ENCODE peak calls at places on chromosomes 12 and 14, in nine cellular contexts. L is stimulated activated CD4-positive, alpha-beta T cell treated with anti-CD3 and anti-CD28 coated beads, Interleukin-4, amount 100 ng/mL, for 24 hours; U is dorsolateral prefrontal cortex; D is Daoy; I is esophagus muscularis mucosa; R is NCI-H187; B is HepG2; A is HS-5; Q is T-cell. V is an unnamed sample.

GRCh38 chr12:94561943-94562411 is 88.4 kb downstream of the TMCC3 start:
- DNase-seq in L (no peak), U (peak; percentile 92), D (peak; percentile 42), I (no peak), R (no peak), B (no peak), A (no peak), Q (no peak), V (no peak)

GRCh38 chr12:62861157-62861535 is 73.8 kb downstream of the PPM1H start:
- DNase-seq in L (no peak), U (no peak), D (no peak), I (no peak), R (no peak), B (no peak), A (no peak), Q (no peak), V (no peak)

GRCh38 chr12:67441736-67442346 is 172.7 kb downstream of the CAND1 start:
- DNase-seq in L (peak; percentile 78), U (peak; percentile 67), D (peak; percentile 87), I (peak; percentile 94), R (peak; percentile 76), B (peak; percentile 58), A (no peak), Q (peak; percentile 50), V (peak; percentile 56)

GRCh38 chr14:37436519-37436918 is 158.5 kb downstream of the FOXA1 start:
- DNase-seq in L (no peak), U (no peak), D (no peak), I (no peak), R (no peak), B (no peak), A (no peak), Q (no peak), V (no peak)

GRCh38 chr12:52011602-52012214 is 5.0 kb downstream of the TAMALIN start:
- DNase-seq in L (no peak), U (no peak), D (no peak), I (no peak), R (no peak), B (peak; percentile 60), A (no peak), Q (no peak), V (no peak)

GRCh38 chr12:41112903-41113302 is 75.2 kb upstream of the PDZRN4 start:
- DNase-seq in L (no peak), U (no peak), D (no peak), I (no peak), R (no peak), B (no peak), A (no peak), Q (no peak), V (no peak)

GRCh38 chr12:65742481-65742971 is 81.8 kb upstream of the HMGA2 start:
- DNase-seq in L (no peak), U (no peak), D (peak; percentile 78), I (peak; percentile 82), R (no peak), B (no peak), A (no peak), Q (no peak), V (no peak)

GRCh38 chr12:42023733-42024494 is 120.8 kb downstream of the GXYLT1 start:
- DNase-seq in L (peak; percentile 71), U (peak; percentile 63), D (peak; percentile 58), I (peak; percentile 92), R (peak; percentile 60), B (peak; percentile 56), A (peak; percentile 20), Q (peak; percentile 33), V (peak; percentile 51)

GRCh38 chr12:95198914-95199313 is 18.4 kb downstream of the FGD6 start:
- DNase-seq in L (no peak), U (no peak), D (no peak), I (peak; percentile 34), R (no peak), B (no peak), A (no peak), Q (no peak), V (no peak)

GRCh38 chr14:68969278-68969677 is 9.8 kb downstream of the ACTN1 start:
- DNase-seq in L (no peak), U (no peak), D (no peak), I (no peak), R (no peak), B (no peak), A (no peak), Q (no peak), V (no peak)

GRCh38 chr12:122123761-122124145 is 45.2 kb downstream of the MLXIP start:
- DNase-seq in L (no peak), U (no peak), D (no peak), I (no peak), R (no peak), B (no peak), A (no peak), Q (no peak), V (no peak)

GRCh38 chr14:33017016-33017415 is 78.3 kb downstream of the NPAS3 start:
- DNase-seq in L (no peak), U (no peak), D (no peak), I (no peak), R (no peak), B (no peak), A (no peak), Q (no peak), V (no peak)

V was measured in immature natural killer cell.